ENCODE peak calls at places on chromosomes 3 and 15, in eight cellular contexts. One of them, this sample, is unnamed. For H3K4me1, the result is how much of the 10 kb centered on the place peaks cover.

GRCh38 chr3:16767006-16767405 is 117.7 kb upstream of the PLCL2 start:
- DNase-seq in CD8-positive, alpha-beta T cell: no peak
- DNase-seq in colonic mucosa: no peak
- DNase-seq in A549: no peak
- DNase-seq in mesendoderm: peak
- DNase-seq in right cardiac atrium: no peak
- DNase-seq in BE2C: no peak
- DNase-seq in tibial nerve: no peak
- DNase-seq in this sample: no peak

GRCh38 chr15:71701808-71702207 is 108.5 kb upstream of the NR2E3 start:
- DNase-seq in CD8-positive, alpha-beta T cell: no peak
- DNase-seq in colonic mucosa: no peak
- DNase-seq in A549: no peak
- DNase-seq in mesendoderm: no peak
- DNase-seq in right cardiac atrium: no peak
- DNase-seq in BE2C: no peak
- DNase-seq in tibial nerve: no peak
- DNase-seq in this sample: no peak

GRCh38 chr3:174891524-174892203 is 32.5 kb downstream of the NAALADL2 start:
- DNase-seq in CD8-positive, alpha-beta T cell: no peak
- DNase-seq in colonic mucosa: no peak
- DNase-seq in A549: peak
- DNase-seq in mesendoderm: peak
- DNase-seq in right cardiac atrium: no peak
- DNase-seq in BE2C: peak
- DNase-seq in tibial nerve: no peak
- DNase-seq in this sample: no peak

GRCh38 chr3:34229871-34230270 is 431.4 kb downstream of the PDCD6IP start:
- DNase-seq in CD8-positive, alpha-beta T cell: no peak
- DNase-seq in colonic mucosa: no peak
- DNase-seq in A549: no peak
- DNase-seq in mesendoderm: no peak
- DNase-seq in right cardiac atrium: no peak
- DNase-seq in BE2C: peak
- DNase-seq in tibial nerve: no peak
- DNase-seq in this sample: peak

GRCh38 chr3:49536875-49537533 is 17.3 kb upstream of the BSN start:
- DNase-seq in CD8-positive, alpha-beta T cell: no peak
- DNase-seq in colonic mucosa: no peak
- DNase-seq in A549: no peak
- DNase-seq in mesendoderm: peak
- DNase-seq in right cardiac atrium: no peak
- DNase-seq in BE2C: no peak
- DNase-seq in tibial nerve: no peak
- DNase-seq in this sample: no peak

GRCh38 chr15:46091860-46092450 is 457.1 kb downstream of the SQOR start:
- DNase-seq in CD8-positive, alpha-beta T cell: no peak
- DNase-seq in colonic mucosa: peak
- DNase-seq in A549: peak
- DNase-seq in mesendoderm: peak
- DNase-seq in right cardiac atrium: no peak
- DNase-seq in BE2C: peak
- DNase-seq in tibial nerve: peak
- DNase-seq in this sample: peak

GRCh38 chr15:71462638-71463037 is 347.4 kb downstream of the THSD4 start:
- DNase-seq in CD8-positive, alpha-beta T cell: no peak
- DNase-seq in colonic mucosa: no peak
- DNase-seq in A549: no peak
- DNase-seq in mesendoderm: no peak
- DNase-seq in right cardiac atrium: no peak
- DNase-seq in BE2C: no peak
- DNase-seq in tibial nerve: no peak
- DNase-seq in this sample: no peak

GRCh38 chr15:68340711-68341671 is 63.4 kb downstream of the FEM1B start:
- DNase-seq in CD8-positive, alpha-beta T cell: no peak
- DNase-seq in colonic mucosa: no peak
- DNase-seq in A549: no peak
- DNase-seq in mesendoderm: no peak
- DNase-seq in right cardiac atrium: no peak
- DNase-seq in BE2C: no peak
- DNase-seq in tibial nerve: no peak
- DNase-seq in this sample: no peak

GRCh38 chr3:158491968-158492367 is 79.0 kb upstream of the MLF1 start:
- DNase-seq in CD8-positive, alpha-beta T cell: no peak
- DNase-seq in colonic mucosa: no peak
- DNase-seq in A549: no peak
- DNase-seq in mesendoderm: no peak
- DNase-seq in right cardiac atrium: no peak
- DNase-seq in BE2C: peak
- DNase-seq in tibial nerve: no peak
- DNase-seq in this sample: peak

GRCh38 chr3:42652611-42653302 is 740 bp upstream of the ZBTB47 start:
- DNase-seq in CD8-positive, alpha-beta T cell: no peak
- DNase-seq in colonic mucosa: peak
- DNase-seq in A549: peak
- DNase-seq in mesendoderm: peak
- DNase-seq in right cardiac atrium: peak
- DNase-seq in BE2C: peak
- DNase-seq in tibial nerve: peak
- DNase-seq in this sample: no peak

GRCh38 chr3:42443819-42444436 is 33.5 kb upstream of the LYZL4 start:
- DNase-seq in CD8-positive, alpha-beta T cell: peak
- DNase-seq in colonic mucosa: peak
- DNase-seq in A549: peak
- DNase-seq in mesendoderm: peak
- DNase-seq in right cardiac atrium: peak
- DNase-seq in BE2C: peak
- DNase-seq in tibial nerve: peak
- DNase-seq in this sample: peak

GRCh38 chr15:93179072-93179471 is 90.1 kb upstream of the RGMA start:
- DNase-seq in CD8-positive, alpha-beta T cell: no peak
- DNase-seq in colonic mucosa: peak
- DNase-seq in A549: peak
- DNase-seq in mesendoderm: no peak
- DNase-seq in right cardiac atrium: peak
- DNase-seq in BE2C: no peak
- DNase-seq in tibial nerve: peak
- DNase-seq in this sample: no peak

GRCh38 chr15:79089331-79089889 is 1.2 kb downstream of the RASGRF1 start:
- DNase-seq in CD8-positive, alpha-beta T cell: no peak
- DNase-seq in colonic mucosa: no peak
- DNase-seq in A549: no peak
- DNase-seq in mesendoderm: peak
- DNase-seq in right cardiac atrium: peak
- DNase-seq in BE2C: no peak
- DNase-seq in tibial nerve: no peak
- DNase-seq in this sample: no peak

GRCh38 chr3:172138031-172138538 is 98.7 kb downstream of the FNDC3B start:
- DNase-seq in CD8-positive, alpha-beta T cell: no peak
- DNase-seq in colonic mucosa: no peak
- DNase-seq in A549: peak
- DNase-seq in mesendoderm: peak
- DNase-seq in right cardiac atrium: no peak
- DNase-seq in BE2C: no peak
- DNase-seq in tibial nerve: no peak
- DNase-seq in this sample: no peak

GRCh38 chr3:172137287-172138030 is 98.1 kb downstream of the FNDC3B start:
- DNase-seq in CD8-positive, alpha-beta T cell: no peak
- DNase-seq in colonic mucosa: no peak
- DNase-seq in A549: peak
- DNase-seq in mesendoderm: no peak
- DNase-seq in right cardiac atrium: no peak
- DNase-seq in BE2C: no peak
- DNase-seq in tibial nerve: no peak
- DNase-seq in this sample: no peak

GRCh38 chr3:172140499-172141391 is 101.4 kb downstream of the FNDC3B start:
- DNase-seq in CD8-positive, alpha-beta T cell: no peak
- DNase-seq in colonic mucosa: peak
- DNase-seq in A549: peak
- DNase-seq in mesendoderm: peak
- DNase-seq in right cardiac atrium: peak
- DNase-seq in BE2C: no peak
- DNase-seq in tibial nerve: peak
- DNase-seq in this sample: peak

GRCh38 chr3:172139528-172140276 is 100.3 kb downstream of the FNDC3B start:
- DNase-seq in CD8-positive, alpha-beta T cell: no peak
- DNase-seq in colonic mucosa: no peak
- DNase-seq in A549: no peak
- DNase-seq in mesendoderm: peak
- DNase-seq in right cardiac atrium: no peak
- DNase-seq in BE2C: no peak
- DNase-seq in tibial nerve: no peak
- DNase-seq in this sample: no peak

GRCh38 chr3:172138792-172139507 is 99.6 kb downstream of the FNDC3B start:
- DNase-seq in CD8-positive, alpha-beta T cell: no peak
- DNase-seq in colonic mucosa: peak
- DNase-seq in A549: peak
- DNase-seq in mesendoderm: peak
- DNase-seq in right cardiac atrium: peak
- DNase-seq in BE2C: peak
- DNase-seq in tibial nerve: peak
- DNase-seq in this sample: peak
- H3K4me1 ChIP-seq in CD8-positive, alpha-beta T cell: under half
- H3K4me1 ChIP-seq in colonic mucosa: under half
- H3K4me1 ChIP-seq in A549: half or more
- H3K4me1 ChIP-seq in mesendoderm: under half
- H3K4me1 ChIP-seq in right cardiac atrium: under half
- H3K4me1 ChIP-seq in BE2C: under half
- H3K4me1 ChIP-seq in tibial nerve: half or more
- H3K4me1 ChIP-seq in this sample: half or more

GRCh38 chr3:195009607-195010006 is 261.4 kb downstream of the XXYLT1 start:
- DNase-seq in CD8-positive, alpha-beta T cell: no peak
- DNase-seq in colonic mucosa: no peak
- DNase-seq in A549: no peak
- DNase-seq in mesendoderm: no peak
- DNase-seq in right cardiac atrium: no peak
- DNase-seq in BE2C: no peak
- DNase-seq in tibial nerve: no peak
- DNase-seq in this sample: no peak

GRCh38 chr3:195008816-195009215 is 262.1 kb downstream of the XXYLT1 start:
- DNase-seq in CD8-positive, alpha-beta T cell: no peak
- DNase-seq in colonic mucosa: no peak
- DNase-seq in A549: no peak
- DNase-seq in mesendoderm: no peak
- DNase-seq in right cardiac atrium: no peak
- DNase-seq in BE2C: no peak
- DNase-seq in tibial nerve: no peak
- DNase-seq in this sample: no peak

GRCh38 chr3:195007151-195007550 is 263.8 kb downstream of the XXYLT1 start:
- DNase-seq in CD8-positive, alpha-beta T cell: no peak
- DNase-seq in colonic mucosa: no peak
- DNase-seq in A549: no peak
- DNase-seq in mesendoderm: no peak
- DNase-seq in right cardiac atrium: no peak
- DNase-seq in BE2C: no peak
- DNase-seq in tibial nerve: no peak
- DNase-seq in this sample: no peak

GRCh38 chr3:195005759-195006555 is 265.0 kb downstream of the XXYLT1 start:
- DNase-seq in CD8-positive, alpha-beta T cell: no peak
- DNase-seq in colonic mucosa: no peak
- DNase-seq in A549: no peak
- DNase-seq in mesendoderm: no peak
- DNase-seq in right cardiac atrium: no peak
- DNase-seq in BE2C: no peak
- DNase-seq in tibial nerve: no peak
- DNase-seq in this sample: no peak

DNA sequence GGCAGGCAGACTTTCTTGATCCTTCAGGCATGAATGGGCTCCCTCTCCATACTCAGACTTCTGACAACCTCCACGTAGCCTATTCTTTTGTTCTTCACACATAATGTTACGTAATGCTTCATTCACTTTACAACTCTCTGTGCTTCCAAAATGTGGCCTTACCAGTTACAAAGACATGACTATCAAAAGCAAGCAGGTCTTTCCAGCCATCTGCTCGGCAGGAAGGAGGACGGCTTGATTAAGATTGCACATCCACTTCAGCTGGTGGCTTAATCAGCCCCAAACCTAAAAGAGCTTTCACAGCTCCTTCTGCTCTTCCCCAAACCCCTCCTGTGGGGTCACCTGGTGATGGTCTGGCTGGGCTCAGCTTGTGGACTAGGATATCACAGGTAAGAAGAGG is 263.2 kb downstream of the XXYLT1 start:
- DNase-seq in CD8-positive, alpha-beta T cell: no peak
- DNase-seq in colonic mucosa: no peak
- DNase-seq in A549: no peak
- DNase-seq in mesendoderm: no peak
- DNase-seq in right cardiac atrium: no peak
- DNase-seq in BE2C: no peak
- DNase-seq in tibial nerve: no peak
- DNase-seq in this sample: no peak
- H3K4me1 ChIP-seq in CD8-positive, alpha-beta T cell: under half
- H3K4me1 ChIP-seq in colonic mucosa: under half
- H3K4me1 ChIP-seq in A549: under half
- H3K4me1 ChIP-seq in mesendoderm: under half
- H3K4me1 ChIP-seq in right cardiac atrium: under half
- H3K4me1 ChIP-seq in BE2C: under half
- H3K4me1 ChIP-seq in tibial nerve: under half
- H3K4me1 ChIP-seq in this sample: under half

DNA sequence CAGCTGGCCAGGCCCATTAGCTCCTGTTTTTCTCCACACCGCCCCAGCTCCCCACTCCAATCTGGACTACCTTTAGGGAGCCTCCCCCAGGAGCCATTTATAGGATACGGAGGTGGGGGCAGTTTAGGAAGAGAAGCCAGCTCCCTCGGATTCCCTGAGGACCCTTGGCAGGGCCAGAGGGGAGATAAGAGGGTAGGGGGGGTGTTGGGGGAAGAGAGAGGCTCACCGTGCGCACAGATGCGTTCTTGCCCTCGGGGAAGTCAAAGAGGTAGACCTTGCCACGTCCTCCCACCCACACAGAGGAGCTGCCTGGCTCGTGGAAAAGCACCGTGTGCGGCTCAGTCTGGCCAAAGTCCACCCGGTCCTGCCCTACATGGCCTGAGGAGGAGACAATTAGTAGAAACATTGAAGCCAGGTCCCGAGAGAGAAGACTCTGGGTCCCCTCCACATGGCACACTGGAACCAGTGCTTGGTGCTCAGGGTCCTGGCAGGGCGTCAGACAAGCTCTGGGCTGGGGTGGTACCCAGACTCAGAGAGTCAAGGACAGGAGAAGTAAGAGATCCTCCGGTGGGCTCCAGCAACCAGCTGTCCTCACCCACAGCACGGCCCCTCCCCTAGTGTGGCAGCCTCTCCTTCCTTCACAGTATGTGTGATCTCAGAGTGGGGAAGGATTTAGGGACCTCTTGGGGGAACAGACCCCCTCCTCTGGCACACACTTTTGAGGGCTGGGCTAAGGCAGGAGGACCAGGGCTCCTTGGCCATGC is 15.0 kb downstream of the SEMA7A start:
- DNase-seq in CD8-positive, alpha-beta T cell: no peak
- DNase-seq in colonic mucosa: no peak
- DNase-seq in A549: no peak
- DNase-seq in mesendoderm: no peak
- DNase-seq in right cardiac atrium: peak
- DNase-seq in BE2C: no peak
- DNase-seq in tibial nerve: no peak
- DNase-seq in this sample: no peak
- H3K4me1 ChIP-seq in CD8-positive, alpha-beta T cell: under half
- H3K4me1 ChIP-seq in colonic mucosa: under half
- H3K4me1 ChIP-seq in A549: under half
- H3K4me1 ChIP-seq in mesendoderm: under half
- H3K4me1 ChIP-seq in right cardiac atrium: under half
- H3K4me1 ChIP-seq in BE2C: under half
- H3K4me1 ChIP-seq in tibial nerve: half or more
- H3K4me1 ChIP-seq in this sample: under half

GRCh38 chr3:157130138-157130880 is 29.6 kb downstream of the CCNL1 start:
- DNase-seq in CD8-positive, alpha-beta T cell: peak
- DNase-seq in colonic mucosa: peak
- DNase-seq in A549: peak
- DNase-seq in mesendoderm: peak
- DNase-seq in right cardiac atrium: peak
- DNase-seq in BE2C: peak
- DNase-seq in tibial nerve: peak
- DNase-seq in this sample: peak
- H3K4me1 ChIP-seq in CD8-positive, alpha-beta T cell: under half
- H3K4me1 ChIP-seq in colonic mucosa: under half
- H3K4me1 ChIP-seq in A549: half or more
- H3K4me1 ChIP-seq in mesendoderm: under half
- H3K4me1 ChIP-seq in right cardiac atrium: under half
- H3K4me1 ChIP-seq in BE2C: under half
- H3K4me1 ChIP-seq in tibial nerve: half or more
- H3K4me1 ChIP-seq in this sample: under half